ENCODE peak calls at places on chromosomes 11 and 22, in four cellular contexts. One of them, this sample, is unnamed.

GRCh38 chr11:77276271-77276670 is 25.2 kb downstream of the GDPD4 start:
- DNase-seq in K562: no peak
- DNase-seq in IMR-90: peak
- DNase-seq in A549: no peak
- DNase-seq in this sample: no peak

GRCh38 chr11:87035976-87036583 is 1.7 kb upstream of the TMEM135 start:
- DNase-seq in IMR-90: no peak
- DNase-seq in K562: peak
- DNase-seq in A549: no peak
- DNase-seq in this sample: no peak

GRCh38 chr11:33622231-33622630 is 78.4 kb downstream of the C11orf91 start:
- DNase-seq in IMR-90: peak
- DNase-seq in A549: no peak
- DNase-seq in K562: no peak
- DNase-seq in this sample: no peak

GRCh38 chr11:952406-953385 is 27.0 kb downstream of the AP2A2 start:
- DNase-seq in IMR-90: peak
- DNase-seq in K562: no peak
- DNase-seq in A549: peak
- DNase-seq in this sample: no peak

GRCh38 chr22:46622081-46622521 is 1.9 kb downstream of the GRAMD4 start:
- DNase-seq in K562: no peak
- DNase-seq in IMR-90: no peak
- DNase-seq in A549: no peak
- DNase-seq in this sample: no peak

GRCh38 chr11:64844330-64845124 is at the start of gene CDC42BPG:
- DNase-seq in K562: peak
- DNase-seq in A549: peak
- DNase-seq in IMR-90: peak
- DNase-seq in this sample: no peak

GRCh38 chr22:49372530-49373288 is 455.0 kb downstream of the BRD1 start:
- DNase-seq in K562: peak
- DNase-seq in IMR-90: no peak
- DNase-seq in A549: peak
- DNase-seq in this sample: no peak

GRCh38 chr11:10305262-10305963 is 540 bp downstream of the ADM start:
- DNase-seq in IMR-90: peak
- DNase-seq in K562: peak
- DNase-seq in A549: no peak
- DNase-seq in this sample: no peak

GRCh38 chr22:29270475-29271271 is 2.6 kb downstream of the EWSR1 start:
- DNase-seq in K562: no peak
- DNase-seq in IMR-90: peak
- DNase-seq in A549: no peak
- DNase-seq in this sample: no peak

GRCh38 chr11:57316017-57316416 is 8.7 kb downstream of the TNKS1BP1 start:
- DNase-seq in A549: no peak
- DNase-seq in K562: peak
- DNase-seq in IMR-90: no peak
- DNase-seq in this sample: no peak

GRCh38 chr22:36398602-36399472 is 11.1 kb upstream of the MYH9 start:
- DNase-seq in IMR-90: peak
- DNase-seq in K562: no peak
- DNase-seq in A549: no peak
- DNase-seq in this sample: no peak

GRCh38 chr11:57903441-57904123 is 120.1 kb upstream of the OR9Q1 start:
- DNase-seq in K562: peak
- DNase-seq in A549: peak
- DNase-seq in IMR-90: peak
- DNase-seq in this sample: no peak

GRCh38 chr22:40000171-40000570 is 5.4 kb downstream of the FAM83F start:
- DNase-seq in IMR-90: no peak
- DNase-seq in K562: no peak
- DNase-seq in A549: no peak
- DNase-seq in this sample: no peak

GRCh38 chr11:34182425-34182824 is 77.0 kb downstream of the NAT10 start:
- DNase-seq in IMR-90: no peak
- DNase-seq in K562: no peak
- DNase-seq in A549: no peak
- DNase-seq in this sample: no peak

GRCh38 chr11:68690671-68691401 is 6.5 kb downstream of the GAL start:
- DNase-seq in A549: no peak
- DNase-seq in IMR-90: no peak
- DNase-seq in K562: no peak
- DNase-seq in this sample: no peak

GRCh38 chr11:44980533-44981427 is 30.1 kb upstream of the TP53I11 start:
- DNase-seq in K562: no peak
- DNase-seq in A549: no peak
- DNase-seq in IMR-90: no peak
- DNase-seq in this sample: no peak

GRCh38 chr11:114168691-114169090 is 109.2 kb downstream of the ZBTB16 start:
- DNase-seq in A549: no peak
- DNase-seq in K562: no peak
- DNase-seq in IMR-90: no peak
- DNase-seq in this sample: no peak

GRCh38 chr22:45608763-45609180 is 62.9 kb upstream of the ATXN10 start:
- DNase-seq in IMR-90: peak
- DNase-seq in A549: no peak
- DNase-seq in K562: no peak
- DNase-seq in this sample: no peak

GRCh38 chr22:44735518-44736428 is 16.6 kb upstream of the ARHGAP8 start:
- DNase-seq in IMR-90: peak
- DNase-seq in K562: peak
- DNase-seq in A549: peak
- DNase-seq in this sample: no peak

GRCh38 chr11:122100222-122101080 is 15.6 kb downstream of the BLID start:
- DNase-seq in IMR-90: peak
- DNase-seq in A549: no peak
- DNase-seq in K562: no peak
- DNase-seq in this sample: no peak
- TF ChIP-seq ELK1 in IMR-90: no peak
- TF ChIP-seq ELK1 in A549: no peak
- TF ChIP-seq ELK1 in K562: no peak
- TF ChIP-seq ELK1 in this sample: no peak

DNA sequence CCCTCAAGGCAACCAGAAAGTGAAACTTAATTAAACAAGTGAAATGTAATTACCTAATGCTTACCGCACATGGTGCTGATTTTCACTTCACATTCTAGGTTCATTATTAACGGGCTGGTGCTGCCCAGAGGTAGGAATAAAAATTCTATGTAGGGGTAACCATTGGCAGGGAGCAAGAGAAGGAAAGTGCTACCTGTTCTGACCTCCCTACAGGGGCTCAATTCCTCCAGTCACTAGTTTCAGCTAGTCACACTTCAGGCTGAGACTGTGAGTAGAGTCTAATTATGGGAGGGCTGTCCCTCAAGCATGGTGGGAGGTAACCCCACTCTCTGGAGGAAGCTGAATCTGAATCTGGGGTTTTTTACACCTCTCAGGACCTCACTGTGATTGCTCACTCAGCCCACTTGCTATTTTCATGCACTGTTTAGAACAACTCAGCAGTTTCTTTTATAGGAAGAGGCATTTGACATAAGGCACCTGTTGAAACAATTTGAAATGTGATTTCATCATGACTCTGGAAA is 75.4 kb downstream of the MAML2 start:
- DNase-seq in IMR-90: peak
- DNase-seq in A549: no peak
- DNase-seq in K562: no peak
- DNase-seq in this sample: peak
- TF ChIP-seq ELK1 in IMR-90: no peak
- TF ChIP-seq ELK1 in A549: no peak
- TF ChIP-seq ELK1 in K562: no peak
- TF ChIP-seq ELK1 in this sample: no peak

GRCh38 chr11:8719260-8720190 is 36.9 kb downstream of the RPL27A start:
- DNase-seq in IMR-90: peak
- DNase-seq in A549: peak
- DNase-seq in K562: no peak
- DNase-seq in this sample: no peak

GRCh38 chr11:8717544-8717875 is 34.9 kb downstream of the RPL27A start:
- DNase-seq in K562: no peak
- DNase-seq in A549: no peak
- DNase-seq in IMR-90: no peak
- DNase-seq in this sample: no peak

GRCh38 chr11:8720376-8720775 is 37.8 kb downstream of the RPL27A start:
- DNase-seq in IMR-90: peak
- DNase-seq in A549: no peak
- DNase-seq in K562: no peak
- DNase-seq in this sample: no peak

GRCh38 chr11:8715501-8715900 is 32.9 kb downstream of the RPL27A start:
- DNase-seq in A549: no peak
- DNase-seq in IMR-90: no peak
- DNase-seq in K562: no peak
- DNase-seq in this sample: no peak

GRCh38 chr11:8717876-8718753 is 35.5 kb downstream of the RPL27A start:
- DNase-seq in A549: no peak
- DNase-seq in IMR-90: peak
- DNase-seq in K562: no peak
- DNase-seq in this sample: no peak
- TF ChIP-seq ELK1 in A549: no peak
- TF ChIP-seq ELK1 in IMR-90: no peak
- TF ChIP-seq ELK1 in K562: no peak
- TF ChIP-seq ELK1 in this sample: no peak

DNA sequence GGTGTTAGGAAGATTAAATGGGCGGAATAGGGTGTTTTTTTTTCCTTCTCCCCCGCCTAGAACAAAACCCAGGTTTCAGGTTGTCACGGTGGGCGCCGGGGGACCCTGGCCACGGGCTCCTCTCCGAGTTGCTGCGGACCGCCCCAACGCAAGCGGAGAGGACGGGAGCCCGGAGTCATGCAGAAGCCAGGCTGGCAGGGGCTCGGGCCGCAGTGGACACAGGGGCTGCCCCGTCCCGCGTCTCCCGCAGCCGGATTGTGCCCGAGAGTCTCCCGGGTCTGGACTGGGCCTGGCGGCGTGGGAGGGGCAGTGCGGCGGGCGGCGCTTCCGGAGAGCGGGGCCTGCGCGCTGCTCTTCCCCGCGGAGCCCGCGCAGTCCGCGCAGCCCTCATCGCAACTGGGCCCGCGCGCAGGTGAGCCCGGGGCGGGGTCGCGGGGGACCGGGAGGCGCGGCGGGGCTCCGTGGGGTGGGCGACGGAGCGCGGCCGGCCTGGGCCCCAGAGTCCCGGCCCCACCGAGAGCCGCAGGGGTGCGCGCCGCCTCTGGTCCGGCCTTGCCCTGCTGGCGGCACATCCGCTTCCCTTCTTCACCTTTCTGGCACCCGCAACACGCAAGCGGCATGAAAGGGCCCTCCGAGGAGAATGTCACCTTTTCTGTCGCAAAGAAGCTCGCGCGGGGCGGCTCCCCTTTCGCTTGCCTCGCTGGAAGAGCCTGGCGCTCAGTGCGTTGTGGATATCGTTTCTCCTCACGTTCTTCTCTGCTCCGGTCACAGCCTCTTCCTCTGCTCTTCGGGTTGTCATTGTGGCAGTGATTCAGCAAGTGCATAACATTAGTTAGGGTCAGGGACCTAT is at the start of gene TIRAP:
- DNase-seq in A549: peak
- DNase-seq in K562: peak
- DNase-seq in IMR-90: peak
- DNase-seq in this sample: no peak
- TF ChIP-seq ELK1 in A549: no peak
- TF ChIP-seq ELK1 in K562: no peak
- TF ChIP-seq ELK1 in IMR-90: no peak
- TF ChIP-seq ELK1 in this sample: no peak

DNA sequence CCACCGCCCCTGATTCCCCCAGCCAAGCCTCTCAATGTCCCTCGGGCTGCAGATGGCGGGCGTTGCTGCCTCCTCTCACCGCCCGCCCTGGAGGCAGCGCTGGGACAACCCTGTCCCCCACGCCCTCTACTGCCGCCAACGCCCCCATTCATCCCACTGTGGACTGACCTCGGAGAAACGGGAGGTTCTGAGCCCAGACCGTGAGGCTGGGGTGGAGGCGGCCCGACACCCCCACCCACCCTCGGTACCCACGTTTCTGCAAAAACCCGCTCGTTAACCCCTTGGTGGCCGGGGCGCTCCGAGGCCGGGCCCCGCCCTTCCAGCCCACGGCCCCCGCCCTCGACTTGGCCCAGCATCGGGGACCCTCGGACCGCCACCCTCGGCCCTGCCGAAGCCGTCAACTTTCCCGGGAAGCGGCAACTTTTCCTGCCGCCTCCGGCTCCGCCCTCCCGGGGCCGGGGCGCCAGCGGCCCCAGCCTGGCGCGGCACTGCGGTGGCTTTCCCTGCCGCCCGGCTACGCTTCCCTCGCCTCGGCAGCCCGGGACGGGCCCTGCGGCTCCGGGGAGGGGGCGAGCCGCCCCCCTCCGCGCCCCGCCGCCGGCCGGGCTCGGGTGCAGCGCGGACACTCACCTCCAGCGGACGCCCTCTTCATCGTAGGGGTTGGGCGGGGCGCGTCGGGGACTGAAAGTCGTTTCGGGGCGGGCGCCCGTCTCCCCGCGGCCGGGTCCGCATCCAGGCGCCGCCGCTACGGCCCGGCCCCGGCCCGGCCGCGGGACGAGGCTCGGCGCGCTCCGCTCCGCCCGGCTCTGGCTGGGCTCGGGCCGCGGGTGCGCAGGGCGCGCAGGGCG is 453 bp downstream of the RTN4R start:
- DNase-seq in A549: peak
- DNase-seq in K562: peak
- DNase-seq in IMR-90: no peak
- DNase-seq in this sample: no peak
- TF ChIP-seq ELK1 in A549: no peak
- TF ChIP-seq ELK1 in K562: no peak
- TF ChIP-seq ELK1 in IMR-90: no peak
- TF ChIP-seq ELK1 in this sample: no peak

GRCh38 chr22:41978732-41979131 is 9.5 kb downstream of the SEPTIN3 start:
- DNase-seq in A549: no peak
- DNase-seq in IMR-90: no peak
- DNase-seq in K562: no peak
- DNase-seq in this sample: no peak
- TF ChIP-seq ELK1 in A549: no peak
- TF ChIP-seq ELK1 in IMR-90: no peak
- TF ChIP-seq ELK1 in K562: no peak
- TF ChIP-seq ELK1 in this sample: no peak

GRCh38 chr11:102559839-102560238 is 29.3 kb upstream of the MMP7 start:
- DNase-seq in IMR-90: no peak
- DNase-seq in K562: no peak
- DNase-seq in A549: no peak
- DNase-seq in this sample: no peak
- TF ChIP-seq ELK1 in IMR-90: no peak
- TF ChIP-seq ELK1 in K562: no peak
- TF ChIP-seq ELK1 in A549: no peak
- TF ChIP-seq ELK1 in this sample: no peak

DNA sequence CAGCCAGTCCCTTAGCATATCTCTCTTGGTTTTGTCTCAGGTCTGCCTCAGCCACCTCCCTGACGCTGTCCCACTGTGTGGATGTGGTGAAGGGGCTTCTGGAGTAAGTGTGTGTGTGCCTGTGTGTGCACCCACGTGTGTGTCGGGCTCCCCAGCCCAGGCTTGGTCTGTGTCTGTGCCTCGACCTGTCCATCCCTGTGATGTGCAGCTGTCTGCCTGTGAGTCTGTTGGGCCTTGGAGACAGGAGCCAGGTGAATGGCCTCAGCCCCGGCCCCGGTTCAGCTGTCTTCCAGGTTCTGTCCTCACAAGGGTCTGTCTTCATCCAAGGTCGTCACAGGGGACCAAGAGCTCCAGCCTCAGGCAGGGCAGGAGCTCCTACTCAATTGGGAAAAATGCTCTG is 9.8 kb downstream of the ATG16L2 start:
- DNase-seq in IMR-90: no peak
- DNase-seq in A549: no peak
- DNase-seq in K562: no peak
- DNase-seq in this sample: no peak
- TF ChIP-seq ELK1 in IMR-90: no peak
- TF ChIP-seq ELK1 in A549: no peak
- TF ChIP-seq ELK1 in K562: no peak
- TF ChIP-seq ELK1 in this sample: no peak